ENCODE peak calls at places on chromosomes 16 and 17, in six cellular contexts. V is H9, D is testis, F is pancreas, K is midbrain, W is NCI-H446 treated with DMSO at 0.1 percent for 48 hours. Q is an unnamed sample.
A peak's percentile ranks its signal among the peaks of the same experiment; 100 is the strongest.

GRCh38 chr17:43570518-43570928 is 24.4 kb upstream of the ETV4 start:
- DNase-seq in F (no peak), W (no peak), D (no peak), V (no peak), K (no peak), Q (no peak)

GRCh38 chr16:12732600-12732999 is 71.1 kb downstream of the CPPED1 start:
- DNase-seq in K (no peak), V (no peak), W (no peak), D (no peak), F (no peak), Q (no peak)

GRCh38 chr16:67443299-67443698 is 12.4 kb downstream of the HSD11B2 start:
- DNase-seq in K (no peak), F (no peak), V (no peak), D (peak; percentile 51), W (no peak), Q (no peak)

GRCh38 chr17:81373536-81374160 is 21.6 kb upstream of the BAHCC1 start:
- DNase-seq in K (no peak), W (no peak), V (peak; percentile 38), F (peak; percentile 32), D (no peak), Q (no peak)

GRCh38 chr16:18975109-18975508 is 8.6 kb upstream of the TMC7 start:
- DNase-seq in K (no peak), V (no peak), D (no peak), W (no peak), F (no peak), Q (no peak)

GRCh38 chr17:74862919-74863318 is 3.2 kb upstream of the GRIN2C start:
- DNase-seq in K (no peak), D (no peak), V (no peak), W (no peak), F (no peak), Q (no peak)

GRCh38 chr16:50434872-50435478 is 66.2 kb upstream of the BRD7 start:
- DNase-seq in D (no peak), K (no peak), V (no peak), F (no peak), W (no peak), Q (no peak)

GRCh38 chr17:14553847-14554246 is 253.0 kb downstream of the HS3ST3B1 start:
- DNase-seq in D (no peak), K (no peak), F (no peak), V (no peak), W (no peak), Q (no peak)

GRCh38 chr16:27759301-27759871 is 209.4 kb downstream of the KATNIP start:
- DNase-seq in W (no peak), D (no peak), V (no peak), K (no peak), F (no peak), Q (no peak)

GRCh38 chr16:15676506-15676905 is 26.5 kb downstream of the NDE1 start:
- DNase-seq in W (no peak), D (no peak), F (no peak), K (peak; percentile 33), V (no peak), Q (no peak)

GRCh38 chr17:64575431-64575830 is 68.7 kb downstream of the CEP95 start:
- DNase-seq in D (no peak), F (no peak), K (no peak), V (no peak), W (no peak), Q (no peak)

Q was measured in stomach.